ENCODE peak calls at places on chromosomes 12 and 14, in nine cellular contexts. L is fibroblast of pulmonary artery, N is cardiac fibroblast, V is GM23338, S is cardiac muscle cell, M is foreskin fibroblast, Q is bronchial epithelial cell, G is neural crest cell, K is heart right ventricle. R is an unnamed sample.

GRCh38 chr14:72716471-72716870 is 177.4 kb downstream of the DPF3 start:
- DNase-seq in L (peak), N (peak), V (no peak), S (no peak), M (peak), Q (no peak), G (no peak), K (no peak), R (no peak)

GRCh38 chr14:26261368-26262122 is 336.3 kb downstream of the NOVA1 start:
- DNase-seq in L (no peak), N (no peak), V (peak), S (no peak), M (no peak), Q (no peak), G (no peak), K (no peak), R (no peak)

GRCh38 chr12:82565982-82566381 is 120.7 kb upstream of the TMTC2 start:
- DNase-seq in L (no peak), N (no peak), V (no peak), S (no peak), M (no peak), Q (no peak), G (no peak), K (no peak), R (no peak)

GRCh38 chr12:84361651-84362551 is 550.7 kb downstream of the SLC6A15 start:
- DNase-seq in L (no peak), N (no peak), V (peak), S (no peak), M (no peak), Q (no peak), G (no peak), K (no peak), R (no peak)

GRCh38 chr14:72614365-72614764 is 279.5 kb downstream of the DPF3 start:
- DNase-seq in L (no peak), N (no peak), V (no peak), S (no peak), M (no peak), Q (no peak), G (no peak), K (no peak), R (no peak)

GRCh38 chr14:50086316-50086700 is 30.1 kb downstream of the VCPKMT start:
- DNase-seq in L (no peak), N (no peak), V (no peak), S (no peak), M (no peak), Q (no peak), G (no peak), K (no peak), R (no peak)

GRCh38 chr14:38001501-38001900 is 206.2 kb upstream of the SSTR1 start:
- DNase-seq in L (no peak), N (no peak), V (no peak), S (no peak), M (no peak), Q (no peak), G (no peak), K (no peak), R (no peak)

GRCh38 chr14:55122441-55122986 is 6.5 kb upstream of the LGALS3 start:
- DNase-seq in L (peak), N (peak), V (no peak), S (peak), M (peak), Q (peak), G (no peak), K (peak), R (no peak)

GRCh38 chr12:48027183-48028002 is 23.1 kb upstream of the COL2A1 start:
- DNase-seq in L (no peak), N (no peak), V (no peak), S (no peak), M (no peak), Q (no peak), G (peak), K (no peak), R (no peak)

GRCh38 chr14:61381589-61381988 is 60.2 kb downstream of the PRKCH start:
- DNase-seq in L (no peak), N (no peak), V (no peak), S (no peak), M (no peak), Q (peak), G (no peak), K (no peak), R (no peak)

GRCh38 chr14:23398348-23398747 is 9.7 kb downstream of the MYH6 start:
- DNase-seq in L (no peak), N (no peak), V (no peak), S (peak), M (no peak), Q (no peak), G (no peak), K (no peak), R (no peak)

GRCh38 chr14:23359167-23359626 is 5.8 kb downstream of the EFS start:
- DNase-seq in L (no peak), N (no peak), V (no peak), S (no peak), M (no peak), Q (no peak), G (no peak), K (no peak), R (no peak)

GRCh38 chr12:102548543-102548942 is 68.2 kb upstream of the IGF1 start:
- DNase-seq in L (no peak), N (no peak), V (no peak), S (no peak), M (peak), Q (no peak), G (no peak), K (peak), R (no peak)

GRCh38 chr12:101172316-101172715 is 37.7 kb downstream of the SLC5A8 start:
- DNase-seq in L (no peak), N (peak), V (peak), S (peak), M (peak), Q (peak), G (no peak), K (no peak), R (peak)

GRCh38 chr12:126349383-126349782 is 1284.1 kb downstream of the AACS start:
- DNase-seq in L (no peak), N (no peak), V (no peak), S (no peak), M (no peak), Q (no peak), G (no peak), K (no peak), R (no peak)

GRCh38 chr12:126342866-126343265 is 1277.6 kb downstream of the AACS start:
- DNase-seq in L (no peak), N (no peak), V (no peak), S (no peak), M (no peak), Q (no peak), G (no peak), K (no peak), R (no peak)

GRCh38 chr12:126346087-126346486 is 1280.9 kb downstream of the AACS start:
- DNase-seq in L (no peak), N (no peak), V (no peak), S (no peak), M (no peak), Q (no peak), G (no peak), K (no peak), R (no peak)

GRCh38 chr12:126343352-126343751 is 1278.1 kb downstream of the AACS start:
- DNase-seq in L (no peak), N (no peak), V (no peak), S (no peak), M (peak), Q (no peak), G (no peak), K (no peak), R (no peak)

DNA sequence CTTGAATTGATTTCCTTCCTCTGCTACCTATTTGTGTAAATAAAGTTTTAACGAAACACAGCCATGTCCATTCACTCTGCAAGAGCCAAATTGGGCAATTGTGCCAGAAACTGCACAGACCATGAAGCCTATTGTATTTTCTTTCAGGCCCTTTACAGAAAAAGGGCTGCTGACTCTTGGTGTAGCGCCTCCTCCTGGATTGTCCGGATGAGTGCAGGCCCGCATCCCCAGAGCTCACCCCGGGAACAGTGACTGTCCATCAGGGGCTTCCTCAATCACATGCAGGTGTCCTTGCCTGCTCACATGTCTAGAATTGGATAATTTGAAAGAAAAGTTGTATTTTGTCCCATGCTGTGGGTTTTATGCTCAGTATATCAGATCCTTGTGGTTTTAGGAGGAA is 1282.2 kb downstream of the AACS start:
- DNase-seq in L (peak), N (no peak), V (peak), S (no peak), M (no peak), Q (no peak), G (no peak), K (no peak), R (no peak)
- TF ChIP-seq CTCF in L (peak), N (peak), V (peak), S (no peak), M (no peak), Q (no peak), G (peak), K (no peak), R (no peak)

GRCh38 chr12:124928095-124928911 is 13.9 kb upstream of the UBC start:
- DNase-seq in L (peak), N (peak), V (peak), S (no peak), M (peak), Q (peak), G (no peak), K (peak), R (peak)

GRCh38 chr12:124927325-124928094 is 13.1 kb upstream of the UBC start:
- DNase-seq in L (peak), N (peak), V (peak), S (peak), M (peak), Q (peak), G (peak), K (peak), R (peak)

GRCh38 chr12:124929649-124930419 is 15.4 kb upstream of the UBC start:
- DNase-seq in L (no peak), N (no peak), V (no peak), S (no peak), M (no peak), Q (no peak), G (no peak), K (no peak), R (no peak)

GRCh38 chr12:124930576-124930975 is 16.1 kb upstream of the UBC start:
- DNase-seq in L (no peak), N (no peak), V (no peak), S (no peak), M (no peak), Q (no peak), G (no peak), K (no peak), R (no peak)

DNA sequence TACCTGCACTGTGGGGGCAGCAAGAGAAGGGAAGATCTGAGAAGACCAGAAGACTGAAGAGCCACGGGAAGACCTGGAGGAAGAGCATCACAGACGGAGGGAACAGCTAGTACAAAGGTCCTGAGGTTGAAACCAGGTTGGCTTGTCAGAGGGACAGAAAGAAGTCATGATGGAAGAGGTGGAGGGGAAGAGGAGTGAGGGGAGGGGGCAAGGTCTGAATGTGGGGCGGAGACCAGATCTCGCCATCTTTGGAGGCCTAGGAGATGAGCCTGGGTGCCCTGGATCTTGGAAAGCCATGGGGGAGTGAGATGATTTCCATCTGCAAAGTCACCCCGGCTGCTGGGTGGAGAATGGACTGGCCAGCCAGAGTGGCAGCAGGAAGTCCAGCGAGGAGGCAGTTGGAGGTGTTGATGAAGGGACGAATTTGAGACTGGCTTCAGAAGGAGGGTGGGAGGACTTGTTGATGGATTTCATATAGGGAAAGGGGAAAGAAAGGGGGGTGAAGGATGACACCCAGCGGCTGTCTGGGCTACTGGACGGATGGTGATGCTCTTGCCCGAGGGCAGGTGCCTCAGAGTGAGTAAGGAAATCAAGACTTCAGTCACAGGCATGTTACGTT is 14.6 kb upstream of the UBC start:
- DNase-seq in L (no peak), N (no peak), V (no peak), S (no peak), M (no peak), Q (peak), G (no peak), K (no peak), R (no peak)
- TF ChIP-seq CTCF in L (no peak), N (no peak), V (peak), S (no peak), M (no peak), Q (no peak), G (no peak), K (no peak), R (no peak)

GRCh38 chr12:111033281-111034147 is 113.1 kb upstream of the MYL2 start:
- DNase-seq in L (no peak), N (no peak), V (peak), S (peak), M (no peak), Q (no peak), G (peak), K (no peak), R (peak)
- TF ChIP-seq CTCF in L (no peak), N (peak), V (peak), S (no peak), M (no peak), Q (peak), G (peak), K (no peak), R (peak)

DNA sequence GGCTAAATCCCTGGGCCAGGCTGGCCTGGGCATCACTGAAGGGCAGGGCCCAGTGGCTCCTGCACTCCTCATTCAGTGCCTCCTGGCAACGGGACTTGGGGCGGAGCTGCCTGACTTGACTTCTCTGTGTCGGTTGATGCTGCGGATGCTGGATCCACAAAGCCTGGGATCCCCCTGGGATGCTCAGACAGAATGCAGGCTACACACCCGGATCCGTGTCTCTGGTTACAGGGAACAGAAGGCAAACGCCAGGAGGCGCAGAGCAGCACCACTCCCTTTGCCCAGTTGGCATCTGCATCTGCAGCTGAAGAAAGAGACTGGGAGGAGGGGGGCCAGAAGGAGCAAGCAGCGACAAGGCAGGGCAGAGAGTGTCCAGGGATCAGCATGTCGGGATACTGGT is 154.5 kb upstream of the FKBP4 start:
- DNase-seq in L (no peak), N (no peak), V (no peak), S (no peak), M (no peak), Q (no peak), G (no peak), K (no peak), R (no peak)
- TF ChIP-seq CTCF in L (no peak), N (peak), V (peak), S (peak), M (no peak), Q (no peak), G (no peak), K (no peak), R (no peak)

GRCh38 chr12:43444940-43445564 is 107.0 kb downstream of the ADAMTS20 start:
- DNase-seq in L (peak), N (peak), V (peak), S (peak), M (peak), Q (peak), G (peak), K (peak), R (peak)
- TF ChIP-seq CTCF in L (peak), N (peak), V (peak), S (peak), M (peak), Q (peak), G (peak), K (peak), R (peak)

GRCh38 chr14:51242545-51243490 is 2.8 kb downstream of the TMX1 start:
- DNase-seq in L (no peak), N (no peak), V (peak), S (no peak), M (no peak), Q (no peak), G (no peak), K (no peak), R (no peak)

GRCh38 chr14:51244591-51244990 is 4.5 kb downstream of the TMX1 start:
- DNase-seq in L (no peak), N (no peak), V (no peak), S (no peak), M (no peak), Q (no peak), G (no peak), K (no peak), R (no peak)

GRCh38 chr14:51236314-51236713 is 3.7 kb upstream of the TMX1 start:
- DNase-seq in L (peak), N (peak), V (no peak), S (no peak), M (peak), Q (peak), G (no peak), K (no peak), R (no peak)

GRCh38 chr14:51240804-51241380 is 845 bp downstream of the TMX1 start:
- DNase-seq in L (no peak), N (no peak), V (no peak), S (no peak), M (no peak), Q (no peak), G (no peak), K (no peak), R (no peak)

GRCh38 chr14:51239813-51240803 is at the start of gene TMX1:
- DNase-seq in L (peak), N (peak), V (peak), S (peak), M (peak), Q (peak), G (peak), K (peak), R (peak)
- TF ChIP-seq CTCF in L (no peak), N (no peak), V (peak), S (peak), M (no peak), Q (peak), G (no peak), K (no peak), R (no peak)

GRCh38 chr12:51240971-51241370 is 2.3 kb downstream of the DAZAP2 start:
- DNase-seq in L (peak), N (peak), V (no peak), S (no peak), M (peak), Q (peak), G (no peak), K (no peak), R (no peak)

GRCh38 chr12:51238037-51238509 is 553 bp upstream of the DAZAP2 start:
- DNase-seq in L (no peak), N (no peak), V (no peak), S (no peak), M (no peak), Q (peak), G (no peak), K (no peak), R (no peak)

GRCh38 chr12:51242150-51242549 is 3.5 kb downstream of the DAZAP2 start:
- DNase-seq in L (no peak), N (no peak), V (no peak), S (no peak), M (no peak), Q (no peak), G (no peak), K (no peak), R (no peak)

GRCh38 chr12:51242896-51243295 is 4.3 kb downstream of the DAZAP2 start:
- DNase-seq in L (no peak), N (no peak), V (no peak), S (no peak), M (no peak), Q (no peak), G (no peak), K (no peak), R (no peak)

GRCh38 chr12:51238510-51239334 is at the start of gene DAZAP2:
- DNase-seq in L (peak), N (peak), V (peak), S (peak), M (peak), Q (peak), G (peak), K (peak), R (peak)
- TF ChIP-seq CTCF in L (peak), N (no peak), V (peak), S (peak), M (no peak), Q (peak), G (peak), K (no peak), R (no peak)